ENCODE peak calls at places on chromosomes 4 and X, in eight cellular contexts. F is mucosa of descending colon, M is Caco-2, Y is fibroblast of lung, N is HCT116, G is lower lobe of right lung, A is hepatocyte, Q is fibroblast of villous mesenchyme. C is an unnamed sample.

GRCh38 chrX:103742339-103742738 is 31.6 kb downstream of the TMEM31 start:
- DNase-seq in G (no peak), F (no peak), M (no peak), A (no peak), Y (no peak), Q (no peak), N (no peak), C (no peak)

GRCh38 chr4:2948895-2949781 is 14.1 kb downstream of the NOP14 start:
- DNase-seq in M (no peak), N (peak), G (no peak), Q (no peak), F (peak), A (peak), Y (no peak), C (peak)

GRCh38 chr4:83252782-83253405 is 31.7 kb downstream of the COQ2 start:
- DNase-seq in Q (peak), G (peak), F (peak), Y (peak), N (peak), A (peak), M (peak), C (peak)

GRCh38 chr4:106385853-106386393 is 17.3 kb upstream of the GIMD1 start:
- DNase-seq in Y (no peak), F (no peak), Q (no peak), G (no peak), M (no peak), A (no peak), N (no peak), C (no peak)

GRCh38 chr4:95506264-95506663 is 42.5 kb downstream of the UNC5C start:
- DNase-seq in F (no peak), N (peak), G (no peak), Y (peak), M (no peak), Q (peak), A (no peak), C (peak)

GRCh38 chr4:138749303-138749702 is 266.3 kb upstream of the NOCT start:
- DNase-seq in G (no peak), A (no peak), M (no peak), Q (peak), F (no peak), Y (peak), N (no peak), C (peak)

GRCh38 chr4:121675715-121676114 is 21.1 kb downstream of the ANXA5 start:
- DNase-seq in Q (peak), F (no peak), N (no peak), Y (peak), G (no peak), A (peak), M (no peak), C (peak)

GRCh38 chr4:176690716-176691115 is 102.0 kb downstream of the VEGFC start:
- DNase-seq in F (no peak), Y (no peak), N (no peak), A (no peak), Q (no peak), G (no peak), M (no peak), C (no peak)

GRCh38 chrX:103554687-103555417 is 30.5 kb upstream of the TCEAL4 start:
- DNase-seq in Q (peak), Y (peak), M (no peak), F (peak), A (peak), G (no peak), N (no peak), C (peak)

GRCh38 chrX:131330735-131331134 is 41.6 kb upstream of the IGSF1 start:
- DNase-seq in M (no peak), Y (no peak), F (no peak), Q (no peak), A (no peak), N (no peak), G (no peak), C (no peak)

GRCh38 chrX:72048515-72049455 is 82.9 kb downstream of the RTL5 start:
- DNase-seq in N (no peak), G (no peak), Q (no peak), A (peak), F (peak), M (peak), Y (no peak), C (no peak)

GRCh38 chr4:147927377-147928137 is 195.7 kb downstream of the ARHGAP10 start:
- DNase-seq in N (no peak), Y (peak), F (no peak), G (no peak), A (no peak), Q (no peak), M (no peak), C (no peak)

GRCh38 chr4:31613946-31614623 is 893.9 kb downstream of the PCDH7 start:
- DNase-seq in Y (peak), F (no peak), M (no peak), G (no peak), N (no peak), Q (no peak), A (no peak), C (no peak)

GRCh38 chrX:43560247-43560946 is 95.7 kb upstream of the MAOA start:
- DNase-seq in Q (no peak), N (no peak), A (no peak), G (no peak), F (peak), M (no peak), Y (no peak), C (no peak)

GRCh38 chrX:140918398-140919043 is 83.9 kb upstream of the SPANXB1 start:
- DNase-seq in F (no peak), N (peak), G (no peak), M (peak), Y (peak), Q (peak), A (peak), C (peak)

GRCh38 chr4:185640809-185641675 is 105.7 kb upstream of the PDLIM3 start:
- DNase-seq in G (no peak), F (peak), M (no peak), Q (peak), N (peak), Y (peak), A (peak), C (peak)

GRCh38 chrX:65451663-65452062 is 82.9 kb downstream of the LAS1L start:
- DNase-seq in A (peak), N (peak), Q (peak), Y (peak), M (no peak), F (peak), G (no peak), C (peak)

GRCh38 chr4:53929955-53930798 is 134.2 kb downstream of the CHIC2 start:
- DNase-seq in G (peak), Y (peak), A (peak), N (peak), Q (peak), M (peak), F (peak), C (peak)

GRCh38 chr4:182826391-182826790 is 90.8 kb downstream of the DCTD start:
- DNase-seq in A (no peak), G (no peak), N (no peak), Q (no peak), Y (no peak), F (no peak), M (no peak), C (no peak)

GRCh38 chr4:24792552-24792951 is 2.8 kb upstream of the SOD3 start:
- DNase-seq in F (no peak), Y (no peak), N (no peak), G (no peak), M (no peak), A (no peak), Q (no peak), C (no peak)

GRCh38 chrX:28848707-28849106 is 261.5 kb downstream of the IL1RAPL1 start:
- DNase-seq in A (no peak), M (no peak), Q (no peak), F (no peak), N (no peak), G (no peak), Y (no peak), C (no peak)

GRCh38 chr4:183129675-183130074 is 30.6 kb downstream of the WWC2 start:
- DNase-seq in M (no peak), F (no peak), Y (no peak), A (no peak), G (no peak), Q (no peak), N (no peak), C (no peak)

GRCh38 chr4:140112576-140112975 is 41.4 kb downstream of the MAML3 start:
- DNase-seq in Y (no peak), G (no peak), N (no peak), M (no peak), Q (no peak), A (no peak), F (no peak), C (peak)

GRCh38 chr4:53015681-53016080 is 153.6 kb downstream of the RASL11B start:
- DNase-seq in G (no peak), A (peak), M (no peak), F (peak), Q (peak), Y (peak), N (peak), C (peak)

GRCh38 chrX:65718538-65718937 is 51.1 kb downstream of the MSN start:
- DNase-seq in F (no peak), Y (no peak), N (no peak), G (no peak), A (no peak), Q (no peak), M (no peak), C (no peak)

GRCh38 chr4:137124278-137124932 is 407.9 kb downstream of the PCDH18 start:
- DNase-seq in F (peak), N (peak), M (no peak), Q (peak), A (peak), Y (peak), G (no peak), C (peak)

GRCh38 chr4:4866833-4867744 is 7.6 kb downstream of the MSX1 start:
- DNase-seq in F (no peak), M (no peak), A (peak), Y (no peak), N (no peak), G (no peak), Q (no peak), C (peak)

GRCh38 chr4:98374643-98375042 is 113.5 kb downstream of the RAP1GDS1 start:
- DNase-seq in A (no peak), M (no peak), F (no peak), Y (peak), G (no peak), Q (peak), N (no peak), C (peak)

GRCh38 chrX:79704325-79704724 is 310.2 kb upstream of the TBX22 start:
- DNase-seq in Q (no peak), Y (no peak), F (no peak), M (no peak), G (no peak), N (no peak), A (no peak), C (no peak)

GRCh38 chrX:18291006-18291545 is 63.4 kb downstream of the SCML2 start:
- DNase-seq in G (no peak), F (no peak), N (no peak), M (no peak), Q (no peak), A (no peak), Y (peak), C (peak)

GRCh38 chr4:87359258-87359657 is 31.7 kb downstream of the HSD17B11 start:
- DNase-seq in Q (no peak), F (no peak), A (no peak), N (no peak), G (no peak), Y (no peak), M (no peak), C (no peak)

GRCh38 chr4:123826896-123827295 is 430.3 kb downstream of the SPRY1 start:
- DNase-seq in F (no peak), Y (peak), G (no peak), M (no peak), N (no peak), Q (peak), A (no peak), C (peak)

GRCh38 chr4:81518762-81519427 is 47.2 kb upstream of the RASGEF1B start:
- DNase-seq in Q (no peak), G (no peak), M (no peak), F (no peak), N (no peak), Y (no peak), A (no peak), C (no peak)

GRCh38 chrX:47358387-47359065 is 11.9 kb upstream of the ZNF157 start:
- DNase-seq in Y (no peak), Q (no peak), N (no peak), F (no peak), A (no peak), M (no peak), G (no peak), C (no peak)

GRCh38 chr4:158644755-158645154 is 26.9 kb downstream of the C4orf46 start:
- DNase-seq in N (no peak), Q (no peak), Y (no peak), G (no peak), F (no peak), M (no peak), A (no peak), C (no peak)

GRCh38 chr4:151540728-151541437 is 131.9 kb downstream of the FHIP1A start:
- DNase-seq in A (peak), Y (peak), N (peak), G (no peak), Q (peak), M (no peak), F (peak), C (peak)

GRCh38 chr4:749771-750666 is 44.4 kb downstream of the PCGF3 start:
- DNase-seq in G (no peak), M (no peak), N (no peak), Q (no peak), A (no peak), F (no peak), Y (peak), C (peak)

GRCh38 chrX:152642931-152643525 is 5.3 kb downstream of the GABRQ start:
- DNase-seq in G (no peak), A (no peak), Q (no peak), Y (no peak), M (no peak), N (no peak), F (no peak), C (no peak)

GRCh38 chr4:161256716-161257115 is 907.1 kb downstream of the FSTL5 start:
- DNase-seq in F (no peak), Y (no peak), Q (no peak), M (no peak), A (peak), G (no peak), N (peak), C (no peak)
- TF ChIP-seq CTCF in F (no peak), Y (no peak), Q (peak), M (no peak), A (peak), G (no peak), N (no peak), C (no peak)

GRCh38 chr4:110614981-110615365 is 7.9 kb downstream of the PITX2 start:
- DNase-seq in F (no peak), M (no peak), Y (no peak), A (no peak), G (no peak), Q (peak), N (no peak), C (no peak)

GRCh38 chr4:110612631-110613269 is 10.1 kb downstream of the PITX2 start:
- DNase-seq in Y (no peak), Q (peak), F (no peak), A (no peak), M (no peak), N (no peak), G (no peak), C (no peak)

GRCh38 chr4:110613710-110614109 is 9.2 kb downstream of the PITX2 start:
- DNase-seq in G (no peak), N (no peak), M (no peak), F (no peak), A (no peak), Y (no peak), Q (no peak), C (no peak)

GRCh38 chr4:110615366-110616161 is 7.3 kb downstream of the PITX2 start:
- DNase-seq in Y (no peak), M (no peak), N (no peak), G (no peak), F (no peak), A (peak), Q (peak), C (no peak)

GRCh38 chr4:110614173-110614948 is 8.5 kb downstream of the PITX2 start:
- DNase-seq in A (no peak), Q (peak), M (no peak), N (no peak), Y (no peak), F (no peak), G (no peak), C (no peak)
- H3K4me3 ChIP-seq in A (peak), Q (peak), M (no peak), N (no peak), Y (no peak), F (no peak), G (no peak), C (no peak)

GRCh38 chr4:116925900-116926457 is 159.4 kb downstream of the TRAM1L1 start:
- DNase-seq in G (peak), A (peak), M (no peak), N (no peak), Q (no peak), F (no peak), Y (no peak), C (no peak)

GRCh38 chr4:116930329-116930728 is 155.0 kb downstream of the TRAM1L1 start:
- DNase-seq in Y (no peak), N (no peak), A (no peak), F (no peak), G (no peak), Q (no peak), M (no peak), C (no peak)

GRCh38 chr4:116923389-116923788 is 162.0 kb downstream of the TRAM1L1 start:
- DNase-seq in F (no peak), Y (no peak), A (no peak), G (no peak), N (no peak), Q (no peak), M (no peak), C (no peak)

GRCh38 chr4:116926631-116927295 is 158.6 kb downstream of the TRAM1L1 start:
- DNase-seq in N (no peak), A (peak), F (no peak), Y (no peak), M (no peak), Q (no peak), G (no peak), C (no peak)
- TF ChIP-seq CTCF in N (no peak), A (peak), F (no peak), Y (no peak), M (no peak), Q (no peak), G (no peak), C (no peak)

GRCh38 chr4:10581022-10581421 is 103.5 kb downstream of the CLNK start:
- DNase-seq in M (no peak), A (no peak), G (no peak), F (no peak), Y (no peak), Q (no peak), N (no peak), C (no peak)

GRCh38 chr4:10582059-10582686 is 102.4 kb downstream of the CLNK start:
- DNase-seq in Q (peak), A (peak), F (peak), G (no peak), M (peak), N (peak), Y (peak), C (peak)

GRCh38 chr4:10582966-10583365 is 101.6 kb downstream of the CLNK start:
- DNase-seq in Q (no peak), N (no peak), Y (no peak), M (no peak), A (no peak), G (no peak), F (no peak), C (no peak)

GRCh38 chr4:10587296-10587695 is 97.3 kb downstream of the CLNK start:
- DNase-seq in M (no peak), Y (no peak), A (no peak), Q (no peak), N (no peak), F (no peak), G (no peak), C (no peak)

GRCh38 chr4:10584042-10584441 is 100.5 kb downstream of the CLNK start:
- DNase-seq in Y (peak), F (peak), A (peak), Q (peak), N (no peak), G (no peak), M (no peak), C (peak)
- H3K4me3 ChIP-seq in Y (peak), F (no peak), A (no peak), Q (no peak), N (no peak), G (peak), M (no peak), C (no peak)

C was measured in fibroblast of mammary gland.